ENCODE peak calls at places on chromosomes 7 and 10, in eight cellular contexts. One of them, this sample, is unnamed.
A peak's percentile ranks its signal among the peaks of the same experiment; 100 is the strongest.

GRCh38 chr7:92722541-92722940 is 113.8 kb downstream of the CDK6 start:
- DNase-seq in fibroblast of the conjunctiva: no peak
- DNase-seq in nephron progenitor cell: no peak
- DNase-seq in activated T-helper 1 cell treated with anti-CD3 and anti-CD28 coated beads, Interleukin-12 subunit alpha, Interleukin-12 subunit beta, Interleukin-2, Interleukin-4 antibody, amounts not matched to agents 30 ng/mL and 10 ng/mL and 1 ng/mL, durations not matched to agents 14 hours and 24 hours and 36 hours: no peak
- DNase-seq in NCI-H460: no peak
- DNase-seq in NCI-H1105: no peak
- DNase-seq in non-pigmented ciliary epithelial cell: no peak
- DNase-seq in substantia nigra: no peak
- DNase-seq in this sample: no peak

GRCh38 chr10:31927597-31928530 is 767 bp downstream of the ARHGAP12 start:
- DNase-seq in fibroblast of the conjunctiva: no peak
- DNase-seq in nephron progenitor cell: peak; percentile 74
- DNase-seq in NCI-H460: no peak
- DNase-seq in substantia nigra: peak; percentile 55
- DNase-seq in non-pigmented ciliary epithelial cell: no peak
- DNase-seq in NCI-H1105: peak; percentile 13
- DNase-seq in activated T-helper 1 cell treated with anti-CD3 and anti-CD28 coated beads, Interleukin-12 subunit alpha, Interleukin-12 subunit beta, Interleukin-2, Interleukin-4 antibody, amounts not matched to agents 30 ng/mL and 10 ng/mL and 1 ng/mL, durations not matched to agents 14 hours and 24 hours and 36 hours: peak; percentile 20
- DNase-seq in this sample: no peak

GRCh38 chr7:40348126-40348728 is 213.4 kb downstream of the SUGCT start:
- DNase-seq in NCI-H1105: no peak
- DNase-seq in fibroblast of the conjunctiva: no peak
- DNase-seq in nephron progenitor cell: no peak
- DNase-seq in NCI-H460: no peak
- DNase-seq in activated T-helper 1 cell treated with anti-CD3 and anti-CD28 coated beads, Interleukin-12 subunit alpha, Interleukin-12 subunit beta, Interleukin-2, Interleukin-4 antibody, amounts not matched to agents 30 ng/mL and 10 ng/mL and 1 ng/mL, durations not matched to agents 14 hours and 24 hours and 36 hours: no peak
- DNase-seq in non-pigmented ciliary epithelial cell: peak; percentile 68
- DNase-seq in substantia nigra: no peak
- DNase-seq in this sample: no peak

GRCh38 chr10:109984013-109984412 is 23.8 kb upstream of the ADD3 start:
- DNase-seq in NCI-H1105: no peak
- DNase-seq in activated T-helper 1 cell treated with anti-CD3 and anti-CD28 coated beads, Interleukin-12 subunit alpha, Interleukin-12 subunit beta, Interleukin-2, Interleukin-4 antibody, amounts not matched to agents 30 ng/mL and 10 ng/mL and 1 ng/mL, durations not matched to agents 14 hours and 24 hours and 36 hours: no peak
- DNase-seq in non-pigmented ciliary epithelial cell: no peak
- DNase-seq in nephron progenitor cell: no peak
- DNase-seq in fibroblast of the conjunctiva: no peak
- DNase-seq in substantia nigra: no peak
- DNase-seq in NCI-H460: no peak
- DNase-seq in this sample: no peak

GRCh38 chr10:49281461-49281860 is 17.5 kb upstream of the C10orf71 start:
- DNase-seq in activated T-helper 1 cell treated with anti-CD3 and anti-CD28 coated beads, Interleukin-12 subunit alpha, Interleukin-12 subunit beta, Interleukin-2, Interleukin-4 antibody, amounts not matched to agents 30 ng/mL and 10 ng/mL and 1 ng/mL, durations not matched to agents 14 hours and 24 hours and 36 hours: no peak
- DNase-seq in substantia nigra: no peak
- DNase-seq in NCI-H460: no peak
- DNase-seq in fibroblast of the conjunctiva: no peak
- DNase-seq in non-pigmented ciliary epithelial cell: no peak
- DNase-seq in NCI-H1105: no peak
- DNase-seq in nephron progenitor cell: peak; percentile 27
- DNase-seq in this sample: no peak

GRCh38 chr7:64628192-64628591 is 37.7 kb upstream of the ZNF107 start:
- DNase-seq in nephron progenitor cell: no peak
- DNase-seq in substantia nigra: no peak
- DNase-seq in NCI-H1105: no peak
- DNase-seq in non-pigmented ciliary epithelial cell: no peak
- DNase-seq in NCI-H460: no peak
- DNase-seq in fibroblast of the conjunctiva: no peak
- DNase-seq in activated T-helper 1 cell treated with anti-CD3 and anti-CD28 coated beads, Interleukin-12 subunit alpha, Interleukin-12 subunit beta, Interleukin-2, Interleukin-4 antibody, amounts not matched to agents 30 ng/mL and 10 ng/mL and 1 ng/mL, durations not matched to agents 14 hours and 24 hours and 36 hours: no peak
- DNase-seq in this sample: no peak

GRCh38 chr10:78889536-78890063 is 179.2 kb upstream of the ZMIZ1 start:
- DNase-seq in NCI-H1105: no peak
- DNase-seq in fibroblast of the conjunctiva: no peak
- DNase-seq in substantia nigra: no peak
- DNase-seq in non-pigmented ciliary epithelial cell: no peak
- DNase-seq in NCI-H460: no peak
- DNase-seq in nephron progenitor cell: no peak
- DNase-seq in activated T-helper 1 cell treated with anti-CD3 and anti-CD28 coated beads, Interleukin-12 subunit alpha, Interleukin-12 subunit beta, Interleukin-2, Interleukin-4 antibody, amounts not matched to agents 30 ng/mL and 10 ng/mL and 1 ng/mL, durations not matched to agents 14 hours and 24 hours and 36 hours: no peak
- DNase-seq in this sample: no peak

GRCh38 chr7:105003275-105003674 is 10.7 kb upstream of the KMT2E start:
- DNase-seq in NCI-H460: no peak
- DNase-seq in activated T-helper 1 cell treated with anti-CD3 and anti-CD28 coated beads, Interleukin-12 subunit alpha, Interleukin-12 subunit beta, Interleukin-2, Interleukin-4 antibody, amounts not matched to agents 30 ng/mL and 10 ng/mL and 1 ng/mL, durations not matched to agents 14 hours and 24 hours and 36 hours: no peak
- DNase-seq in nephron progenitor cell: no peak
- DNase-seq in substantia nigra: no peak
- DNase-seq in NCI-H1105: no peak
- DNase-seq in fibroblast of the conjunctiva: peak; percentile 66
- DNase-seq in non-pigmented ciliary epithelial cell: no peak
- DNase-seq in this sample: no peak

GRCh38 chr7:92685146-92686042 is 95.2 kb upstream of the FAM133B start:
- DNase-seq in substantia nigra: no peak
- DNase-seq in NCI-H460: no peak
- DNase-seq in nephron progenitor cell: no peak
- DNase-seq in fibroblast of the conjunctiva: no peak
- DNase-seq in NCI-H1105: no peak
- DNase-seq in non-pigmented ciliary epithelial cell: no peak
- DNase-seq in activated T-helper 1 cell treated with anti-CD3 and anti-CD28 coated beads, Interleukin-12 subunit alpha, Interleukin-12 subunit beta, Interleukin-2, Interleukin-4 antibody, amounts not matched to agents 30 ng/mL and 10 ng/mL and 1 ng/mL, durations not matched to agents 14 hours and 24 hours and 36 hours: peak; percentile 74
- DNase-seq in this sample: no peak

GRCh38 chr7:30843741-30844482 is 67.7 kb upstream of the AQP1 start:
- DNase-seq in fibroblast of the conjunctiva: no peak
- DNase-seq in NCI-H1105: no peak
- DNase-seq in NCI-H460: no peak
- DNase-seq in substantia nigra: no peak
- DNase-seq in non-pigmented ciliary epithelial cell: no peak
- DNase-seq in nephron progenitor cell: no peak
- DNase-seq in activated T-helper 1 cell treated with anti-CD3 and anti-CD28 coated beads, Interleukin-12 subunit alpha, Interleukin-12 subunit beta, Interleukin-2, Interleukin-4 antibody, amounts not matched to agents 30 ng/mL and 10 ng/mL and 1 ng/mL, durations not matched to agents 14 hours and 24 hours and 36 hours: no peak
- DNase-seq in this sample: no peak

GRCh38 chr10:14879801-14880193 is 1.1 kb downstream of the SUV39H2 start:
- DNase-seq in fibroblast of the conjunctiva: no peak
- DNase-seq in nephron progenitor cell: no peak
- DNase-seq in activated T-helper 1 cell treated with anti-CD3 and anti-CD28 coated beads, Interleukin-12 subunit alpha, Interleukin-12 subunit beta, Interleukin-2, Interleukin-4 antibody, amounts not matched to agents 30 ng/mL and 10 ng/mL and 1 ng/mL, durations not matched to agents 14 hours and 24 hours and 36 hours: no peak
- DNase-seq in NCI-H1105: no peak
- DNase-seq in substantia nigra: no peak
- DNase-seq in NCI-H460: no peak
- DNase-seq in non-pigmented ciliary epithelial cell: no peak
- DNase-seq in this sample: no peak

GRCh38 chr7:38232475-38233366 is 40.7 kb downstream of the TARP start:
- DNase-seq in substantia nigra: no peak
- DNase-seq in NCI-H1105: no peak
- DNase-seq in nephron progenitor cell: no peak
- DNase-seq in NCI-H460: no peak
- DNase-seq in non-pigmented ciliary epithelial cell: no peak
- DNase-seq in activated T-helper 1 cell treated with anti-CD3 and anti-CD28 coated beads, Interleukin-12 subunit alpha, Interleukin-12 subunit beta, Interleukin-2, Interleukin-4 antibody, amounts not matched to agents 30 ng/mL and 10 ng/mL and 1 ng/mL, durations not matched to agents 14 hours and 24 hours and 36 hours: peak; percentile 78
- DNase-seq in fibroblast of the conjunctiva: no peak
- DNase-seq in this sample: peak; percentile 79

GRCh38 chr7:93327006-93327633 is 95.0 kb downstream of the VPS50 start:
- DNase-seq in substantia nigra: no peak
- DNase-seq in fibroblast of the conjunctiva: peak; percentile 43
- DNase-seq in non-pigmented ciliary epithelial cell: peak; percentile 81
- DNase-seq in NCI-H460: no peak
- DNase-seq in activated T-helper 1 cell treated with anti-CD3 and anti-CD28 coated beads, Interleukin-12 subunit alpha, Interleukin-12 subunit beta, Interleukin-2, Interleukin-4 antibody, amounts not matched to agents 30 ng/mL and 10 ng/mL and 1 ng/mL, durations not matched to agents 14 hours and 24 hours and 36 hours: no peak
- DNase-seq in NCI-H1105: no peak
- DNase-seq in nephron progenitor cell: no peak
- DNase-seq in this sample: no peak

GRCh38 chr10:49008056-49008455 is 68.4 kb upstream of the LRRC18 start:
- DNase-seq in activated T-helper 1 cell treated with anti-CD3 and anti-CD28 coated beads, Interleukin-12 subunit alpha, Interleukin-12 subunit beta, Interleukin-2, Interleukin-4 antibody, amounts not matched to agents 30 ng/mL and 10 ng/mL and 1 ng/mL, durations not matched to agents 14 hours and 24 hours and 36 hours: no peak
- DNase-seq in non-pigmented ciliary epithelial cell: no peak
- DNase-seq in fibroblast of the conjunctiva: no peak
- DNase-seq in NCI-H460: no peak
- DNase-seq in substantia nigra: no peak
- DNase-seq in NCI-H1105: no peak
- DNase-seq in nephron progenitor cell: no peak
- DNase-seq in this sample: no peak

GRCh38 chr10:34102237-34102673 is 712.8 kb downstream of the PARD3 start:
- DNase-seq in activated T-helper 1 cell treated with anti-CD3 and anti-CD28 coated beads, Interleukin-12 subunit alpha, Interleukin-12 subunit beta, Interleukin-2, Interleukin-4 antibody, amounts not matched to agents 30 ng/mL and 10 ng/mL and 1 ng/mL, durations not matched to agents 14 hours and 24 hours and 36 hours: no peak
- DNase-seq in nephron progenitor cell: no peak
- DNase-seq in non-pigmented ciliary epithelial cell: no peak
- DNase-seq in fibroblast of the conjunctiva: no peak
- DNase-seq in substantia nigra: no peak
- DNase-seq in NCI-H460: no peak
- DNase-seq in NCI-H1105: no peak
- DNase-seq in this sample: no peak